ENCODE peak calls at places on chromosomes 13 and 19, in six cellular contexts. One of them, this sample, is unnamed.
A peak's percentile ranks its signal among the peaks of the same experiment; 100 is the strongest.

GRCh38 chr19:53357821-53358581 is 7.5 kb upstream of the ZNF525 start:
- DNase-seq in kidney epithelial cell: no peak
- DNase-seq in AG09309: no peak
- DNase-seq in left ventricle myocardium inferior: no peak
- DNase-seq in cardiac fibroblast: no peak
- DNase-seq in HL-60: no peak
- DNase-seq in this sample: no peak

GRCh38 chr13:49307365-49307764 is 59.6 kb downstream of the CDADC1 start:
- DNase-seq in kidney epithelial cell: no peak
- DNase-seq in AG09309: no peak
- DNase-seq in left ventricle myocardium inferior: no peak
- DNase-seq in cardiac fibroblast: no peak
- DNase-seq in HL-60: no peak
- DNase-seq in this sample: no peak

GRCh38 chr19:45423033-45423588 is 606 bp downstream of the ERCC1 start:
- DNase-seq in kidney epithelial cell: no peak
- DNase-seq in AG09309: no peak
- DNase-seq in left ventricle myocardium inferior: no peak
- DNase-seq in cardiac fibroblast: no peak
- DNase-seq in HL-60: no peak
- DNase-seq in this sample: no peak

GRCh38 chr19:58009666-58010301 is 7.2 kb upstream of the ZNF606 start:
- DNase-seq in kidney epithelial cell: peak; percentile 32
- DNase-seq in AG09309: no peak
- DNase-seq in left ventricle myocardium inferior: peak; percentile 85
- DNase-seq in cardiac fibroblast: peak; percentile 87
- DNase-seq in HL-60: peak; percentile 85
- DNase-seq in this sample: peak; percentile 53

GRCh38 chr19:4375620-4376228 is 24.6 kb downstream of the SH3GL1 start:
- DNase-seq in kidney epithelial cell: no peak
- DNase-seq in AG09309: peak; percentile 49
- DNase-seq in left ventricle myocardium inferior: no peak
- DNase-seq in cardiac fibroblast: peak; percentile 85
- DNase-seq in HL-60: peak; percentile 54
- DNase-seq in this sample: no peak

GRCh38 chr13:46812398-46812797 is 15.4 kb upstream of the ESD start:
- DNase-seq in kidney epithelial cell: no peak
- DNase-seq in AG09309: no peak
- DNase-seq in left ventricle myocardium inferior: no peak
- DNase-seq in cardiac fibroblast: no peak
- DNase-seq in HL-60: no peak
- DNase-seq in this sample: no peak

GRCh38 chr19:9323557-9323918 is 441 bp upstream of the ZNF559 start:
- DNase-seq in kidney epithelial cell: peak; percentile 61
- DNase-seq in AG09309: peak; percentile 51
- DNase-seq in left ventricle myocardium inferior: peak; percentile 67
- DNase-seq in cardiac fibroblast: peak; percentile 90
- DNase-seq in HL-60: peak; percentile 50
- DNase-seq in this sample: peak; percentile 38

GRCh38 chr19:42075364-42075615 is 676 bp upstream of the ZNF574 start:
- DNase-seq in kidney epithelial cell: no peak
- DNase-seq in AG09309: no peak
- DNase-seq in left ventricle myocardium inferior: no peak
- DNase-seq in cardiac fibroblast: peak; percentile 21
- DNase-seq in HL-60: no peak
- DNase-seq in this sample: no peak

GRCh38 chr19:15216363-15216762 is 15.6 kb upstream of the NOTCH3 start:
- DNase-seq in kidney epithelial cell: no peak
- DNase-seq in AG09309: no peak
- DNase-seq in left ventricle myocardium inferior: no peak
- DNase-seq in cardiac fibroblast: no peak
- DNase-seq in HL-60: no peak
- DNase-seq in this sample: no peak

GRCh38 chr13:20057963-20058362 is 99.4 kb downstream of the ZMYM2 start:
- DNase-seq in kidney epithelial cell: no peak
- DNase-seq in AG09309: no peak
- DNase-seq in left ventricle myocardium inferior: no peak
- DNase-seq in cardiac fibroblast: no peak
- DNase-seq in HL-60: no peak
- DNase-seq in this sample: no peak

GRCh38 chr13:45441633-45442032 is 23.1 kb upstream of the COG3 start:
- DNase-seq in kidney epithelial cell: peak; percentile 48
- DNase-seq in AG09309: no peak
- DNase-seq in left ventricle myocardium inferior: no peak
- DNase-seq in cardiac fibroblast: peak; percentile 25
- DNase-seq in HL-60: no peak
- DNase-seq in this sample: no peak

GRCh38 chr19:50607388-50607787 is 32.3 kb downstream of the SYT3 start:
- DNase-seq in kidney epithelial cell: no peak
- DNase-seq in AG09309: no peak
- DNase-seq in left ventricle myocardium inferior: no peak
- DNase-seq in cardiac fibroblast: no peak
- DNase-seq in HL-60: no peak
- DNase-seq in this sample: no peak

GRCh38 chr19:50602496-50602895 is 34.3 kb upstream of the LRRC4B start:
- DNase-seq in kidney epithelial cell: no peak
- DNase-seq in AG09309: no peak
- DNase-seq in left ventricle myocardium inferior: no peak
- DNase-seq in cardiac fibroblast: no peak
- DNase-seq in HL-60: no peak
- DNase-seq in this sample: no peak

GRCh38 chr19:50602935-50603334 is 34.7 kb upstream of the LRRC4B start:
- DNase-seq in kidney epithelial cell: no peak
- DNase-seq in AG09309: no peak
- DNase-seq in left ventricle myocardium inferior: no peak
- DNase-seq in cardiac fibroblast: no peak
- DNase-seq in HL-60: no peak
- DNase-seq in this sample: no peak

GRCh38 chr19:50607874-50608785 is 31.6 kb downstream of the SYT3 start:
- DNase-seq in kidney epithelial cell: peak; percentile 45
- DNase-seq in AG09309: no peak
- DNase-seq in left ventricle myocardium inferior: peak; percentile 53
- DNase-seq in cardiac fibroblast: peak; percentile 74
- DNase-seq in HL-60: peak; percentile 28
- DNase-seq in this sample: peak; percentile 17
- H3K4me3 ChIP-seq in kidney epithelial cell: no peak overlapping the region
- H3K4me3 ChIP-seq in AG09309: no peak overlapping the region
- H3K4me3 ChIP-seq in left ventricle myocardium inferior: no peak overlapping the region
- H3K4me3 ChIP-seq in cardiac fibroblast: no peak overlapping the region
- H3K4me3 ChIP-seq in HL-60: no peak overlapping the region
- H3K4me3 ChIP-seq in this sample: no peak overlapping the region

GRCh38 chr13:93248627-93249047 is 22.0 kb downstream of the GPC6 start:
- DNase-seq in kidney epithelial cell: no peak
- DNase-seq in AG09309: no peak
- DNase-seq in left ventricle myocardium inferior: no peak
- DNase-seq in cardiac fibroblast: peak; percentile 76
- DNase-seq in HL-60: no peak
- DNase-seq in this sample: peak; percentile 61
- TF ChIP-seq CTCF in kidney epithelial cell: peak; percentile 86
- TF ChIP-seq CTCF in AG09309: peak; percentile 6
- TF ChIP-seq CTCF in left ventricle myocardium inferior: no peak
- TF ChIP-seq CTCF in cardiac fibroblast: peak; percentile 5
- TF ChIP-seq CTCF in HL-60: no peak
- TF ChIP-seq CTCF in this sample: peak; percentile 85

DNA sequence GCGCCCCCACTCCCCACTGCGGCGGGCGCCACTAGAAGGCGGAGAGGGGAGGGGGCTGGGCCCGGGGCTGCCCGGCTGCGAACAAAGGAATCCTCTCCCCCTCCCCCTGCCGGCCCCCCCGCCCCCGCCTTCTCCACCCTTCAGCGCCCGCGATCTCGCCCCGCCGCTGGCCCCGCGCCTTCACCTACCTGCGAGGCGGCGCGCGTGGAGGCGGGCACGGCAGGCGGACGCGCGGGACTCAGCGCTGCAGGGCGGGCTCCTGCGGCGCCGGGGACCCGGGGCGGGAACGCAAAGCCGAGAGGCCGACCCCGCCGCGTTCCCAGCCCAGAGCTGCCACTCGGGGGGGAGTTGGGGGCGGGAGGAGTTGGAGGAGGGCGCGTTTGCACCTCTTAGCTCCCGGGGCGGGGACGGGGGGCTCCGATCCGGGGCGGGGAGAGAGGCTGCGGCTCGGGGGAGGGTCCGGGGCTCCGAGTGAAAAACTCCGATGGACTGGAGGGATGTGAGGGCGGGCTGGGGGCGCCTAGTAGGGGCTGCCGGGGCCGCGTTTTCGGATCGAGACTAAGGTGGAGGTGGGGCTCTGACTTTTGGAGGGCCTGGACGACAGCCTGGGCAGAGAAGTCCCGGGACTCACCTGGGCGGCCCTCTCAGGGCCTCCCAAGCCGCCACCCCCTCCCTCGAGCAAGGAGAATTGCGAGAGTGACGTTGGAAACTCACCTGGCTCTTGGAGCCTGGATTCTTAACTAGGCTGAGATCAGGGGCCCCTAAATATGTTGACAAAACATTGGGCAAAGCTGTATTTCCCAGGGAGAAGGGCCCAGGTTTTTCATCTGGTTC is at the start of gene FBN3:
- DNase-seq in kidney epithelial cell: no peak
- DNase-seq in AG09309: no peak
- DNase-seq in left ventricle myocardium inferior: no peak
- DNase-seq in cardiac fibroblast: no peak
- DNase-seq in HL-60: no peak
- DNase-seq in this sample: no peak
- H3K4me3 ChIP-seq in kidney epithelial cell: no peak within 1 kb of the TSS
- H3K4me3 ChIP-seq in AG09309: no peak within 1 kb of the TSS
- H3K4me3 ChIP-seq in left ventricle myocardium inferior: peak within 1 kb of the TSS; percentile 53
- H3K4me3 ChIP-seq in cardiac fibroblast: no peak within 1 kb of the TSS
- H3K4me3 ChIP-seq in HL-60: no peak within 1 kb of the TSS
- H3K4me3 ChIP-seq in this sample: peak within 1 kb of the TSS; percentile 4

GRCh38 chr13:66994097-66994496 is 236.0 kb downstream of the PCDH9 start:
- DNase-seq in kidney epithelial cell: peak; percentile 35
- DNase-seq in AG09309: no peak
- DNase-seq in left ventricle myocardium inferior: peak; percentile 45
- DNase-seq in cardiac fibroblast: peak; percentile 83
- DNase-seq in HL-60: no peak
- DNase-seq in this sample: peak; percentile 36

GRCh38 chr13:66996503-66996902 is 233.6 kb downstream of the PCDH9 start:
- DNase-seq in kidney epithelial cell: no peak
- DNase-seq in AG09309: no peak
- DNase-seq in left ventricle myocardium inferior: no peak
- DNase-seq in cardiac fibroblast: no peak
- DNase-seq in HL-60: no peak
- DNase-seq in this sample: no peak

GRCh38 chr13:66992683-66993082 is 237.5 kb downstream of the PCDH9 start:
- DNase-seq in kidney epithelial cell: no peak
- DNase-seq in AG09309: no peak
- DNase-seq in left ventricle myocardium inferior: no peak
- DNase-seq in cardiac fibroblast: no peak
- DNase-seq in HL-60: no peak
- DNase-seq in this sample: no peak

GRCh38 chr13:66995366-66995663 is 234.8 kb downstream of the PCDH9 start:
- DNase-seq in kidney epithelial cell: no peak
- DNase-seq in AG09309: no peak
- DNase-seq in left ventricle myocardium inferior: no peak
- DNase-seq in cardiac fibroblast: no peak
- DNase-seq in HL-60: no peak
- DNase-seq in this sample: no peak

DNA sequence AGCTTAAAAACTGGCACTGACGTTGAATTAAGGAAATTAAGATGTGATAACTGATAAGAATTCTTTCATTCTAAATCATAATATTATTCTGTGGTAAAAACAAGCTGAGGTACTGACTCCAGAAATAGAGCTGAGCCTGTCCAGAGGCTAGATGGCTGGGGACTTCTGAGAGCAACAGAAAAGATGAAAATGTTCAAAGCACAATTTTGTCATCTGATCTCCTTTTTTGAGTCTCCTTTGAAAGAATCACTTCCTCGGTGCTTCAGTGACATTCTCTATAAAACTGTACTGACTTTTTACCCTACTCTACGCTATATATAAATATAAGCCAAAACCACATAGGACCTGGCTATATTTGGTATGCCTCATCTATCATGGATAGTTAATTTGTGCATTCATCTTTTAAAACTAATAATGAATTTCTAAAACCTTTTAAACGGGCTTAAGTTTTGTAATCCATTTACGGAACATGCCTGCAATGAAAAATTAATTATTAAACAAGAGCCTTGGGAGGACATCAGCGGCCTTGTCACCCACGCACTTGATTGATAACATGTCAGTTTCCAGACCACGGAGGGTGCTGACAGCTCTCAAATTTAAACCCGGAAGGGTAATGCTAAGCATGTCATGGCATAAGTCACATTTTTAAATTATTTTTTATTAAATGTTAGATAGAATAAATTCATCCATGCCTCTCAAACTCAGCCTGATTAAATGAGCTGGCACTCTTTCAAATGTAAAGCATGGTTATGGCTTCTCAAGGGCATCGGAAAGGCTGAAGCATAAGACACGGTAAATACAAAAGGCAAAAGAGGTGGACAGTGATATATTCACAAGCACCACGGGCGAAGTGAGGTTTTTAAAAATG is 235.4 kb downstream of the PCDH9 start:
- DNase-seq in kidney epithelial cell: no peak
- DNase-seq in AG09309: no peak
- DNase-seq in left ventricle myocardium inferior: no peak
- DNase-seq in cardiac fibroblast: no peak
- DNase-seq in HL-60: no peak
- DNase-seq in this sample: no peak
- TF ChIP-seq CTCF in kidney epithelial cell: no peak
- TF ChIP-seq CTCF in AG09309: no peak
- TF ChIP-seq CTCF in left ventricle myocardium inferior: no peak
- TF ChIP-seq CTCF in cardiac fibroblast: no peak
- TF ChIP-seq CTCF in HL-60: no peak
- TF ChIP-seq CTCF in this sample: no peak

GRCh38 chr13:94708971-94709614 is 3.3 kb downstream of the SOX21 start:
- DNase-seq in kidney epithelial cell: no peak
- DNase-seq in AG09309: no peak
- DNase-seq in left ventricle myocardium inferior: no peak
- DNase-seq in cardiac fibroblast: no peak
- DNase-seq in HL-60: no peak
- DNase-seq in this sample: no peak
- H3K4me3 ChIP-seq in kidney epithelial cell: no peak overlapping the region
- H3K4me3 ChIP-seq in AG09309: no peak overlapping the region
- H3K4me3 ChIP-seq in left ventricle myocardium inferior: no peak overlapping the region
- H3K4me3 ChIP-seq in cardiac fibroblast: no peak overlapping the region
- H3K4me3 ChIP-seq in HL-60: no peak overlapping the region
- H3K4me3 ChIP-seq in this sample: no peak overlapping the region

GRCh38 chr19:29779921-29780320 is 31.9 kb upstream of the CCNE1 start:
- DNase-seq in kidney epithelial cell: no peak
- DNase-seq in AG09309: no peak
- DNase-seq in left ventricle myocardium inferior: no peak
- DNase-seq in cardiac fibroblast: no peak
- DNase-seq in HL-60: no peak
- DNase-seq in this sample: no peak
- TF ChIP-seq CTCF in kidney epithelial cell: no peak
- TF ChIP-seq CTCF in AG09309: no peak
- TF ChIP-seq CTCF in left ventricle myocardium inferior: no peak
- TF ChIP-seq CTCF in cardiac fibroblast: no peak
- TF ChIP-seq CTCF in HL-60: no peak
- TF ChIP-seq CTCF in this sample: no peak